ENCODE peak calls at places on chromosome 15, in four cellular contexts. T is HTR-8/SVneo, X is activated gamma-delta T cell treated with Interleukin-2 at 50 U/mL for 16 hours, K is ureter. P is an unnamed sample.
A peak's percentile ranks its signal among the peaks of the same experiment; 100 is the strongest.

GRCh38 chr15:65801229-65801813 is 9.2 kb upstream of the DENND4A start:
- DNase-seq in T (no peak), X (no peak), K (no peak), P (no peak)

GRCh38 chr15:90594297-90594696 is 64.6 kb downstream of the CRTC3 start:
- DNase-seq in X (peak; percentile 77), T (no peak), K (peak; percentile 92), P (no peak)

GRCh38 chr15:52509500-52510244 is 19.0 kb downstream of the MYO5A start:
- DNase-seq in K (no peak), X (no peak), T (no peak), P (no peak)

GRCh38 chr15:83379574-83379973 is 67.6 kb upstream of the SH3GL3 start:
- DNase-seq in T (peak; percentile 61), X (no peak), K (no peak), P (no peak)

GRCh38 chr15:92881838-92882696 is 18.1 kb upstream of the CHD2 start:
- DNase-seq in X (peak; percentile 97), T (peak; percentile 97), K (peak; percentile 99), P (peak; percentile 97)

GRCh38 chr15:96703794-96704550 is 373.5 kb downstream of the NR2F2 start:
- DNase-seq in K (no peak), X (no peak), T (no peak), P (no peak)

GRCh38 chr15:66105286-66105984 is 148.1 kb downstream of the MEGF11 start:
- DNase-seq in K (no peak), X (no peak), T (no peak), P (no peak)

GRCh38 chr15:41160639-41161315 is 44.7 kb upstream of the INO80 start:
- DNase-seq in K (no peak), T (no peak), X (no peak), P (no peak)

GRCh38 chr15:36882487-36883108 is 217.8 kb downstream of the MEIS2 start:
- DNase-seq in X (no peak), K (no peak), T (no peak), P (no peak)

GRCh38 chr15:76793162-76793561 is 112.0 kb downstream of the SCAPER start:
- DNase-seq in K (no peak), T (no peak), X (no peak), P (no peak)

GRCh38 chr15:51621917-51622268 is 678 bp downstream of the DMXL2 start:
- DNase-seq in K (peak; percentile 49), X (peak; percentile 5), T (peak; percentile 24), P (peak; percentile 22)

GRCh38 chr15:60005352-60006202 is 1.5 kb downstream of the FOXB1 start:
- DNase-seq in X (no peak), K (no peak), T (no peak), P (no peak)

GRCh38 chr15:101707983-101708382 is 16.3 kb downstream of the TARS3 start:
- DNase-seq in T (no peak), X (no peak), K (no peak), P (no peak)

GRCh38 chr15:93235926-93236781 is 147.1 kb upstream of the RGMA start:
- DNase-seq in T (no peak), K (peak; percentile 48), X (no peak), P (no peak)

GRCh38 chr15:90970274-90970673 is 15.6 kb downstream of the RCCD1 start:
- DNase-seq in X (no peak), T (no peak), K (no peak), P (no peak)

GRCh38 chr15:76994001-76994400 is 925 bp upstream of the PSTPIP1 start:
- DNase-seq in T (no peak), K (no peak), X (peak; percentile 65), P (no peak)